ENCODE peak calls at places on chromosome 17, in seven cellular contexts. Q, X, I, G, E, K and L are unnamed samples.

GRCh38 chr17:81553616-81554181 is 1.5 kb upstream of the FAAP100 start:
- DNase-seq in K (no peak), I (no peak), Q (no peak), X (peak; percentile 99), G (peak; percentile 97), E (no peak), L (no peak)

GRCh38 chr17:78765821-78766220 is 16.3 kb downstream of the CYTH1 start:
- DNase-seq in E (no peak), K (no peak), G (no peak), Q (no peak), I (no peak), X (no peak), L (no peak)

GRCh38 chr17:75065562-75066151 is 18.6 kb downstream of the KCTD2 start:
- DNase-seq in K (no peak), G (peak; percentile 46), Q (no peak), X (no peak), E (no peak), I (no peak), L (no peak)

GRCh38 chr17:72602517-72603345 is 481.9 kb downstream of the SOX9 start:
- DNase-seq in Q (peak; percentile 38), I (peak; percentile 87), X (peak; percentile 73), E (peak; percentile 82), K (no peak), G (no peak), L (peak; percentile 39)

GRCh38 chr17:37743875-37744632 is 805 bp downstream of the HNF1B start:
- DNase-seq in G (peak; percentile 23), K (no peak), X (no peak), Q (no peak), E (peak; percentile 64), I (peak; percentile 75), L (peak; percentile 43)

GRCh38 chr17:71208111-71208704 is 912.6 kb upstream of the SOX9 start:
- DNase-seq in X (peak; percentile 92), Q (no peak), I (no peak), G (no peak), K (no peak), E (no peak), L (no peak)

GRCh38 chr17:30372755-30373154 is 6.0 kb upstream of the CPD start:
- DNase-seq in I (no peak), Q (no peak), E (peak; percentile 86), G (no peak), X (peak; percentile 80), K (no peak), L (no peak)

GRCh38 chr17:4263282-4264215 is at the start of gene ANKFY1:
- DNase-seq in G (peak; percentile 95), I (peak; percentile 98), Q (peak; percentile 79), K (peak; percentile 91), E (peak; percentile 96), X (peak; percentile 92), L (peak; percentile 95)

GRCh38 chr17:78125138-78125913 is 3.2 kb downstream of the TMC6 start:
- DNase-seq in Q (no peak), G (no peak), K (no peak), I (no peak), X (no peak), E (no peak), L (no peak)

GRCh38 chr17:75814900-75815373 is 29.3 kb downstream of the UNC13D start:
- DNase-seq in Q (no peak), G (peak; percentile 79), E (no peak), I (no peak), K (peak; percentile 82), X (peak; percentile 79), L (no peak)

GRCh38 chr17:34167359-34167758 is 87.7 kb upstream of the CCL2 start:
- DNase-seq in I (no peak), G (no peak), K (no peak), Q (no peak), E (no peak), X (peak; percentile 23), L (no peak)

GRCh38 chr17:39485555-39485954 is 24.3 kb downstream of the CDK12 start:
- DNase-seq in I (no peak), K (peak; percentile 95), Q (no peak), E (peak; percentile 85), X (peak; percentile 98), G (peak; percentile 92), L (no peak)

GRCh38 chr17:75617675-75618074 is 15.6 kb upstream of the SMIM5 start:
- DNase-seq in I (no peak), K (no peak), E (no peak), G (no peak), X (no peak), Q (no peak), L (no peak)

GRCh38 chr17:10879110-10879509 is 41.2 kb upstream of the PIRT start:
- DNase-seq in X (no peak), Q (no peak), I (peak; percentile 68), E (peak; percentile 75), G (no peak), K (no peak), L (peak; percentile 18)

GRCh38 chr17:40547079-40547784 is 18.0 kb downstream of the CCR7 start:
- DNase-seq in E (no peak), Q (no peak), K (no peak), X (no peak), G (no peak), I (peak; percentile 35), L (no peak)

GRCh38 chr17:38706625-38707298 is 1.7 kb downstream of the MLLT6 start:
- DNase-seq in G (peak; percentile 27), I (no peak), Q (no peak), E (no peak), K (peak; percentile 12), X (no peak), L (no peak)

GRCh38 chr17:37187262-37187661 is 188.5 kb upstream of the C17orf78 start:
- DNase-seq in Q (no peak), X (peak; percentile 49), E (no peak), K (no peak), G (no peak), I (no peak), L (no peak)

GRCh38 chr17:73628642-73629552 is 15.3 kb downstream of the SDK2 start:
- DNase-seq in X (no peak), G (no peak), K (peak; percentile 56), I (no peak), E (peak; percentile 56), Q (no peak), L (no peak)

GRCh38 chr17:3318336-3318735 is 20.2 kb upstream of the OR3A1 start:
- DNase-seq in I (no peak), K (no peak), Q (no peak), G (no peak), X (no peak), E (peak; percentile 1), L (no peak)

GRCh38 chr17:77291591-77292386 is 151.0 kb downstream of the SEC14L1 start:
- DNase-seq in Q (no peak), I (no peak), X (no peak), K (peak; percentile 93), G (no peak), E (no peak), L (no peak)

GRCh38 chr17:2462481-2462880 is 49.2 kb downstream of the METTL16 start:
- DNase-seq in Q (no peak), K (no peak), X (no peak), E (no peak), I (no peak), G (no peak), L (no peak)

GRCh38 chr17:28174352-28175046 is 132.0 kb downstream of the NLK start:
- DNase-seq in I (no peak), X (no peak), K (no peak), G (peak; percentile 32), E (peak; percentile 60), Q (no peak), L (no peak)

GRCh38 chr17:31269178-31269577 is 27.9 kb downstream of the OMG start:
- DNase-seq in E (no peak), X (no peak), G (no peak), I (no peak), K (no peak), Q (no peak), L (no peak)

DNA sequence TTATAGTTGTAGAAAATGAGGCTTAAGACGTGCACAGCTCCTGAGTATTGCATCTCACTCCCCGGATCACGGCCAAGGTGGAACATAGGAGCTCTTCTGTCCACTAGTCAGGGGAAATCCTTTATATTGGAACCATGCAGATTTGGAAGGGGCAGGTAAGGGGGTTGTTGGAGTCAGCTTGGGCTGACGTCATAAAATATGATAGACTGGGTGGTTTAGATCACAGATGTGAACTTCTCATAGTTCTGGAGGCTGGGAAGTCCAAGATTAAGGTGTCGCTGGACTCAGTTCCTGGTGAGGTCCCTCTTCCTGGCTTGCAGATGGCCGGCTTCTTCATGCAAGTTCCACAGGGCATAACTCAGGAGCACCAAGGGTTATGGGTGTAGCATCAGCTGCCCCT is 5.6 kb downstream of the CACNG4 start:
- DNase-seq in G (no peak), X (no peak), K (no peak), Q (no peak), E (no peak), I (no peak), L (no peak)
- H3K23ac ChIP-seq in G (no peak overlapping the region), X (no peak overlapping the region), K (no peak overlapping the region), Q (no peak overlapping the region), E (no peak overlapping the region), I (no peak overlapping the region), L (no peak overlapping the region)

DNA sequence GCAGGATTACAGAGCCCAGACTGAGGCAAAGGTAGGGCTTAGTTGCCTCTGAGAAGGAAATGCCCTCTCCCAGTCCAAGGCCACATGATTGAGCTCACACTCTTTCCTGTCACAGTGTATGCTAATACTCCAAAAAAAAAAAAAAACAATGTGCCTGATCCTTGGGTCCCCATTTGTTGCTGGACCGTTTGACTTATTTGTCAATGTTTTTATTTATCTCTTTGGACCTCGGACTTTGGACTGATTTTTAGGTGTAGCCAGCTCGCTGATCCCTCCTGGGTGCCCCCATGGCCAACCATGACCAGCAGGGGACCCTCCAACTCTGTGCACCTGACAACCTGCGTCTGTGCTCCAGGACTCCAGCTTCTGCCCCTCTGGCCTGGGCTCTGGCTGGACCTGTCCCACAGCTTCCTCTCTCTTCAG is 622 bp upstream of the CCL16 start:
- DNase-seq in G (no peak), X (no peak), K (no peak), E (peak; percentile 8), I (peak; percentile 61), Q (no peak), L (no peak)
- H3K79me1 ChIP-seq in G (no peaks in the 10 kb centered on the region), X (no peaks in the 10 kb centered on the region), K (no peaks in the 10 kb centered on the region), E (no peaks in the 10 kb centered on the region), I (no peaks in the 10 kb centered on the region), Q (no peaks in the 10 kb centered on the region), L (no peaks in the 10 kb centered on the region)

DNA sequence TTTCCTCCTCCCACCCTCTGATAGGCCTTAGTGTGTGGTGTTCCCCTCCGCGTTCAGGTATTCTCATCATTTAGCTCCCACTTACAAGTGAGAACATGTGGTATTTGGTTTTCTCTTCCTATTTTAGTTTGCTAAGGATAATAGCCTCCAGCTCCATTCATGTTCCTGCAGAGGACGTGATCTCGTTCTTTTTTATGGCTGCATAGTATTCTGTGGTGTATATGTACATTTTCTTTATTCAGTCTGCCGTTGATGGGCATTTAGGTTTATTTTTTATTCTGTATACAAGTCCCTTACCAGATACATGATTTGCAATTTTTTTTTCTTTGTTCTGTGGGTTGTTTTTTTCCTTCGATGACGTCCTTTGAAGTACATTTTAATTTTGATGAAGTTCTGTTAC is 18.8 kb upstream of the CDK5R1 start:
- DNase-seq in K (no peak), I (peak; percentile 2), Q (no peak), X (no peak), G (no peak), E (no peak), L (no peak)
- H3K23ac ChIP-seq in K (no peak overlapping the region), I (no peak overlapping the region), Q (no peak overlapping the region), X (no peak overlapping the region), G (no peak overlapping the region), E (no peak overlapping the region), L (no peak overlapping the region)

DNA sequence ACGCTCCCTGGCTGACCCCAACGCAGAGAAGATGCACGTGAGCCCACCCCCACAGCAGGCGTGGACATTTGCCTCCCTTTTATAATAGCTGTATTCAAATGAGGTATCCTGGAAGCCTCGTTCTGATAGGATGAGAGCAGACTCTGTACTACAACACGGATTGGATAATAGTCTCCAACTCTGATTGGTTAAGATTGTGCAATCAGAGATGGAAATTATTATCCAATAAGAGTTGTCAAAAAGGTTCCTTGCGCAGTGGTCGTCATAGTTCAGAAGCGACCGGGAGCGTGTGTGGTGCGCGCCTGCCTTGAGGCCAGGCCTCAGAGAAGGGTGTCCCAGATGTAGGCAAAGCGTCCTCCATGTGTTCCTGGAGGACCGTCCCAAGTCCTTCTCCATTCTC is 104.6 kb downstream of the USP22 start:
- DNase-seq in E (no peak), X (no peak), Q (no peak), K (no peak), G (no peak), I (no peak), L (no peak)
- H3K79me1 ChIP-seq in E (no peaks in the 10 kb centered on the region), X (no peaks in the 10 kb centered on the region), Q (no peaks in the 10 kb centered on the region), K (no peaks in the 10 kb centered on the region), G (peaks cover 21% of the 10 kb centered on the region), I (no peaks in the 10 kb centered on the region), L (no peaks in the 10 kb centered on the region)